ENCODE peak calls at places on chromosomes 5 and 9, in seven cellular contexts. M is iPS DF 6.9, V is ovary, Q is breast epithelium, X is tibial artery, A is right cardiac atrium, E is PC-9. K is an unnamed sample.

GRCh38 chr9:129275626-129276247 is 97.7 kb upstream of the IER5L start:
- DNase-seq in M (no peak), V (peak; percentile 16), Q (peak; percentile 53), X (peak; percentile 4), A (no peak), E (peak; percentile 79), K (no peak)

GRCh38 chr5:127612441-127613141 is 36.3 kb upstream of the CTXN3 start:
- DNase-seq in M (no peak), V (no peak), Q (no peak), X (no peak), A (no peak), E (no peak), K (no peak)

GRCh38 chr9:82275531-82275930 is 287.0 kb downstream of the SPATA31D1 start:
- DNase-seq in M (no peak), V (no peak), Q (no peak), X (no peak), A (no peak), E (no peak), K (no peak)

GRCh38 chr5:128493657-128494329 is 44.3 kb downstream of the FBN2 start:
- DNase-seq in M (no peak), V (no peak), Q (no peak), X (no peak), A (no peak), E (no peak), K (no peak)

GRCh38 chr5:170627271-170627670 is 123.5 kb downstream of the KCNIP1 start:
- DNase-seq in M (no peak), V (no peak), Q (peak; percentile 35), X (no peak), A (no peak), E (no peak), K (no peak)

GRCh38 chr9:121328876-121329681 is 41.0 kb downstream of the STOM start:
- DNase-seq in M (no peak), V (no peak), Q (no peak), X (no peak), A (no peak), E (no peak), K (no peak)

GRCh38 chr9:137113385-137114159 is 961 bp downstream of the DPP7 start:
- DNase-seq in M (no peak), V (no peak), Q (no peak), X (no peak), A (no peak), E (no peak), K (no peak)

GRCh38 chr9:68979538-68980314 is 34.2 kb downstream of the PRKACG start:
- DNase-seq in M (no peak), V (no peak), Q (no peak), X (no peak), A (no peak), E (no peak), K (peak; percentile 25)

GRCh38 chr5:2163457-2163856 is 280.7 kb upstream of the IRX4 start:
- DNase-seq in M (no peak), V (no peak), Q (no peak), X (no peak), A (no peak), E (no peak), K (no peak)

GRCh38 chr9:114371986-114372917 is 15.5 kb downstream of the AKNA start:
- DNase-seq in M (no peak), V (no peak), Q (no peak), X (no peak), A (peak; percentile 59), E (no peak), K (no peak)

GRCh38 chr9:127055745-127056402 is 66.6 kb downstream of the ANGPTL2 start:
- DNase-seq in M (no peak), V (no peak), Q (no peak), X (no peak), A (no peak), E (no peak), K (no peak)

GRCh38 chr5:12896086-12896485 is 991.8 kb upstream of the CTNND2 start:
- DNase-seq in M (no peak), V (no peak), Q (no peak), X (no peak), A (no peak), E (no peak), K (no peak)

GRCh38 chr5:28914302-28914701 is 1875.9 kb upstream of the CDH9 start:
- DNase-seq in M (no peak), V (no peak), Q (no peak), X (no peak), A (no peak), E (no peak), K (no peak)

GRCh38 chr9:15295761-15296405 is 11.1 kb downstream of the TTC39B start:
- DNase-seq in M (no peak), V (no peak), Q (no peak), X (no peak), A (no peak), E (no peak), K (peak; percentile 44)

GRCh38 chr5:59042683-59043082 is 459.8 kb downstream of the RAB3C start:
- DNase-seq in M (no peak), V (no peak), Q (no peak), X (no peak), A (peak; percentile 78), E (no peak), K (no peak)

GRCh38 chr9:137301086-137301947 is 754 bp downstream of the NRARP start:
- DNase-seq in M (no peak), V (peak; percentile 32), Q (no peak), X (no peak), A (no peak), E (peak; percentile 84), K (peak; percentile 32)

GRCh38 chr9:7433508-7434292 is 365.9 kb downstream of the DMAC1 start:
- DNase-seq in M (no peak), V (no peak), Q (no peak), X (no peak), A (no peak), E (no peak), K (no peak)

GRCh38 chr9:88992556-88992955 is 1.3 kb downstream of the S1PR3 start:
- DNase-seq in M (no peak), V (no peak), Q (no peak), X (peak; percentile 17), A (peak; percentile 36), E (no peak), K (no peak)

GRCh38 chr9:81318571-81318970 is 370.8 kb downstream of the TLE1 start:
- DNase-seq in M (no peak), V (no peak), Q (no peak), X (no peak), A (no peak), E (peak; percentile 6), K (no peak)

GRCh38 chr5:149869266-149869875 is 75.2 kb downstream of the PDE6A start:
- DNase-seq in M (no peak), V (no peak), Q (no peak), X (no peak), A (no peak), E (no peak), K (peak; percentile 86)

GRCh38 chr5:96110289-96110688 is 148.6 kb upstream of the ELL2 start:
- DNase-seq in M (no peak), V (no peak), Q (no peak), X (no peak), A (no peak), E (no peak), K (no peak)

GRCh38 chr9:5953743-5954707 is 61.4 kb downstream of the RANBP6 start:
- DNase-seq in M (no peak), V (no peak), Q (no peak), X (no peak), A (no peak), E (no peak), K (no peak)

DNA sequence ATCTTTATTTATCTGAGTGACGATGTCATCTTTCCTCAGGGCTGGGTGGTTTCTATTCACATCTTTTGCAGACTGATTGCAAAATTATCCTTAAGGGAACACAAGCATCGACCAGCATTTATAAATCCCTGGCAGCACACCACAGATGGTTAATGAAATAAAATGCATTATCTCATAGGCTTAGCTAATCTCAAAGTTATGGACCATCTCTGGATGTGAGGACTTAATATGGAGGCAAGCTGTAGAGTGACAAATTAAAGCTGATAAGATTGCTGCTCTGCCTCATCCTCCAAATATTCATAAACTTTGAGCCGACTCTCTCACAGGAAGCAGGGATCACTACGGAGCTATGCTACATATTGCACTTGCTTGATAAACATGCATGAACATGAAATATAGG is 663.2 kb upstream of the RGMB start:
- DNase-seq in M (no peak), V (no peak), Q (no peak), X (no peak), A (no peak), E (no peak), K (no peak)
- H3K4me3 ChIP-seq in M (no peak overlapping the region), V (no peak overlapping the region), Q (no peak overlapping the region), X (no peak overlapping the region), A (no peak overlapping the region), E (no peak overlapping the region), K (no peak overlapping the region)

DNA sequence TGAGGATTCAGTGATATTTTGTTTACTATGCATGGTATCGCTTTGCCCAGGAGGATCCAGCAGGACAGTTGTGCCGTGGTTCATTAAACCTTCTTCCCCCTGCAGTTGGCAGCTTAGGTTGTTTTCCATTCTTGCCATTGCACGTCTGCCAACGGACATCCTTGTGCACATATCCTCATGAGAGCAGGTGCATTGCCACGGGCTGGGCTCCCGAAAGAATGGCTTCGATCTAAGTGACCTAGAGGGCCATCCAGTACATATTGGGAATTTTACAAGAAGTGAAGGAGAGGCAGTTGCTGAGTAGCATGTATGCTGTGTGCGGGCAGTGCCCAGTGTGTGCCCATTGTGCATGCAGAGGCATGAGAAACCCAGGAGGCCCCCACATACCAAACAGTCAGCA is 22.1 kb downstream of the HRH2 start:
- DNase-seq in M (no peak), V (no peak), Q (no peak), X (no peak), A (no peak), E (no peak), K (no peak)
- H3K27me3 ChIP-seq in M (no peaks in the 10 kb centered on the region), V (no peaks in the 10 kb centered on the region), Q (no peaks in the 10 kb centered on the region), X (no peaks in the 10 kb centered on the region), A (no peaks in the 10 kb centered on the region), E (peaks cover 100% of the 10 kb centered on the region), K (no peaks in the 10 kb centered on the region)

GRCh38 chr9:34627716-34628655 is 880 bp downstream of the ARID3C start:
- DNase-seq in M (no peak), V (no peak), Q (no peak), X (no peak), A (no peak), E (no peak), K (no peak)
- H3K4me3 ChIP-seq in M (no peak overlapping the region), V (no peak overlapping the region), Q (peak overlapping the region; percentile 53), X (peak overlapping the region; percentile 54), A (peak overlapping the region; percentile 57), E (no peak overlapping the region), K (peak overlapping the region; percentile 33)

GRCh38 chr5:526456-527088 is 2.3 kb upstream of the SLC9A3 start:
- DNase-seq in M (no peak), V (no peak), Q (no peak), X (no peak), A (peak; percentile 2), E (no peak), K (no peak)

GRCh38 chr5:523658-524441 is 399 bp downstream of the SLC9A3 start:
- DNase-seq in M (no peak), V (no peak), Q (no peak), X (no peak), A (no peak), E (no peak), K (no peak)

GRCh38 chr5:525916-526315 is 1.7 kb upstream of the SLC9A3 start:
- DNase-seq in M (no peak), V (no peak), Q (no peak), X (no peak), A (peak; percentile 4), E (no peak), K (no peak)

GRCh38 chr5:524442-525163 is at the start of gene SLC9A3:
- DNase-seq in M (no peak), V (no peak), Q (no peak), X (no peak), A (peak; percentile 7), E (no peak), K (no peak)

GRCh38 chr5:525164-525761 is 1.0 kb upstream of the SLC9A3 start:
- DNase-seq in M (no peak), V (no peak), Q (no peak), X (no peak), A (peak; percentile 7), E (no peak), K (no peak)
- H3K27me3 ChIP-seq in M (peaks cover 62% of the 10 kb centered on the region), V (no peaks in the 10 kb centered on the region), Q (peaks cover 14% of the 10 kb centered on the region), X (peaks cover 98% of the 10 kb centered on the region), A (no peaks in the 10 kb centered on the region), E (peaks cover 83% of the 10 kb centered on the region), K (peaks cover 64% of the 10 kb centered on the region)

K was measured in colonic mucosa.